ENCODE peak calls at places on chromosomes 11 and 22, in seven cellular contexts. H is A549, C is sigmoid colon, E is right atrium auricular region, M is colonic mucosa, B is body of pancreas, N is suprapubic skin. Y is an unnamed sample.

GRCh38 chr11:109308551-109308950 is 113.4 kb upstream of the C11orf87 start:
- DNase-seq in N (no peak), M (no peak), B (no peak), H (no peak), E (no peak), C (no peak), Y (no peak)

GRCh38 chr11:62241095-62241494 is 944 bp upstream of the SCGB1D2 start:
- DNase-seq in H (no peak), B (no peak), M (no peak), C (no peak), N (no peak), E (no peak), Y (no peak)

GRCh38 chr11:70933986-70934583 is 318.3 kb downstream of the SHANK2 start:
- DNase-seq in E (no peak), H (no peak), C (no peak), N (no peak), B (no peak), M (no peak), Y (no peak)

GRCh38 chr11:59144096-59144495 is 1.4 kb downstream of the FAM111A start:
- DNase-seq in M (no peak), E (no peak), H (no peak), N (no peak), C (no peak), B (no peak), Y (no peak)

GRCh38 chr11:40030867-40031266 is 1428.6 kb downstream of the LRRC4C start:
- DNase-seq in N (no peak), H (no peak), C (no peak), E (no peak), M (no peak), B (no peak), Y (no peak)

GRCh38 chr11:10021563-10021962 is 272.5 kb downstream of the SBF2 start:
- DNase-seq in N (no peak), E (no peak), H (no peak), M (no peak), C (no peak), B (no peak), Y (no peak)

GRCh38 chr11:62875698-62876483 is 4.8 kb upstream of the SLC3A2 start:
- DNase-seq in E (no peak), C (no peak), N (no peak), H (no peak), M (no peak), B (peak; percentile 33), Y (no peak)

GRCh38 chr22:41491379-41492100 is 22.6 kb downstream of the ACO2 start:
- DNase-seq in M (no peak), H (no peak), N (no peak), E (no peak), B (no peak), C (peak; percentile 84), Y (no peak)

GRCh38 chr11:82682003-82682751 is 51.5 kb downstream of the FAM181B start:
- DNase-seq in M (peak; percentile 20), N (no peak), E (no peak), B (peak; percentile 10), C (no peak), H (peak; percentile 76), Y (no peak)

GRCh38 chr11:94702481-94702880 is 65.7 kb upstream of the AMOTL1 start:
- DNase-seq in B (no peak), N (no peak), C (no peak), M (no peak), H (no peak), E (no peak), Y (no peak)

GRCh38 chr11:92346220-92346619 is 121.6 kb downstream of the FAT3 start:
- DNase-seq in M (no peak), N (no peak), H (no peak), C (no peak), B (no peak), E (no peak), Y (no peak)

GRCh38 chr11:73956876-73957653 is 6.2 kb downstream of the DNAJB13 start:
- DNase-seq in N (no peak), M (no peak), B (no peak), E (no peak), C (peak; percentile 50), H (no peak), Y (no peak)

GRCh38 chr11:2202071-2202899 is 30.7 kb upstream of the TH start:
- DNase-seq in B (peak; percentile 79), H (no peak), C (peak; percentile 52), M (peak; percentile 85), N (no peak), E (no peak), Y (no peak)

GRCh38 chr11:134592391-134592990 is 180.4 kb upstream of the B3GAT1 start:
- DNase-seq in B (no peak), N (no peak), C (no peak), E (no peak), M (peak; percentile 54), H (peak; percentile 21), Y (peak; percentile 24)

GRCh38 chr11:10856689-10857603 is 907 bp downstream of the ZBED5 start:
- DNase-seq in B (peak; percentile 50), M (peak; percentile 78), N (peak; percentile 77), H (peak; percentile 39), E (peak; percentile 60), C (peak; percentile 77), Y (no peak)

GRCh38 chr22:30301995-30302809 is 12.9 kb upstream of the CASTOR1 start:
- DNase-seq in E (no peak), N (no peak), M (peak; percentile 74), C (peak; percentile 81), H (no peak), B (peak; percentile 19), Y (no peak)

GRCh38 chr11:88320149-88320559 is 17.4 kb downstream of the CTSC start:
- DNase-seq in C (no peak), M (no peak), B (no peak), H (no peak), E (no peak), N (no peak), Y (no peak)

GRCh38 chr11:36409152-36409713 is 100.8 kb downstream of the TRAF6 start:
- DNase-seq in H (no peak), N (no peak), M (no peak), C (no peak), B (no peak), E (no peak), Y (no peak)

GRCh38 chr11:62555464-62556092 is 9.0 kb upstream of the AHNAK start:
- DNase-seq in E (no peak), C (peak; percentile 76), M (no peak), N (no peak), H (no peak), B (no peak), Y (no peak)

GRCh38 chr11:80595011-80595410 is 1154.2 kb upstream of the TENM4 start:
- DNase-seq in N (no peak), H (no peak), M (no peak), B (no peak), C (no peak), E (no peak), Y (no peak)

GRCh38 chr11:118200497-118200896 is 24.1 kb upstream of the SCN2B start:
- DNase-seq in M (no peak), N (no peak), H (no peak), E (no peak), B (no peak), C (no peak), Y (no peak)

DNA sequence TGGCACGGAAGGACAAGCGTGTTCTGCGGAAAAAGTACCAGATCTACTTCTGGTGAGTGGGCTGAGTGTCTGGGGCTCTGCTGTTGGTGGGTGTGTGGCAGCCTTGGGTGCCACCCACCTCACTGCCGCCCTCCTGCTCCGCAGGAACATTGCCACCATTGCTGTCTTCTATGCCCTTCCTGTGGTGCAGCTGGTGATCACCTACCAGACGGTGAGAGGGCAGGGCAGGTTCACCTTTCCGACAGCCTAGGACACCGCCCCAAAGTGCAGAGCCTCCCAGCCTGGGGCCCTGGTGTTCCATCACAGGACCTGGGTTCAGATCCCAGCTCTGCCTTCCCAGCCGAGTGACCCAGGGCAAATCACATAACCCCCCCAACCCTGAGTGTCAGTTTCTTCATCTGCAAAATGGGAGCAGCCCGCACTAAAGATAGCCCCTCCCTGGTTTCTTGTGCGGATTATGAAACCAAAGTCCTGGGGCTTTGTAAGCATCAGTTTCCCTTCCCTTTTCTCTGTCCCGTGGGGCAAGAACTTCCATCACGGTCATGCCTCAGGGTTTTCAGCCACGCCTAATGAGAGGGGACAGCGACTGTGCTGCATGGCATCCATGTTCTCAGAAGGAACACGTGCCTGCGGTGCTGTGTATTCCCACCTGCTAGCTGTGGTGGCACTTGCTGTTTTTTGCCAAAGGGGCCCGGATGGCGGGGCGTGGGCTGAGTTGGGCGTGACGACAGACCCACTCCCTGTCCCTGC is 9.8 kb upstream of the TAGLN start:
- DNase-seq in H (no peak), B (no peak), C (peak; percentile 76), N (no peak), M (peak; percentile 33), E (no peak), Y (peak; percentile 64)
- H3K27ac ChIP-seq in H (no peak overlapping the region), B (peak overlapping the region; percentile 81), C (peak overlapping the region; percentile 28), N (peak overlapping the region; percentile 16), M (no peak overlapping the region), E (no peak overlapping the region), Y (no peak overlapping the region)

GRCh38 chr11:120068114-120068573 is 69.8 kb downstream of the TRIM29 start:
- DNase-seq in H (no peak), B (peak; percentile 10), M (no peak), N (peak; percentile 62), C (no peak), E (no peak), Y (peak; percentile 57)
- H3K4me3 ChIP-seq in H (no peak overlapping the region), B (no peak overlapping the region), M (no peak overlapping the region), N (no peak overlapping the region), C (no peak overlapping the region), E (no peak overlapping the region), Y (no peak overlapping the region)

DNA sequence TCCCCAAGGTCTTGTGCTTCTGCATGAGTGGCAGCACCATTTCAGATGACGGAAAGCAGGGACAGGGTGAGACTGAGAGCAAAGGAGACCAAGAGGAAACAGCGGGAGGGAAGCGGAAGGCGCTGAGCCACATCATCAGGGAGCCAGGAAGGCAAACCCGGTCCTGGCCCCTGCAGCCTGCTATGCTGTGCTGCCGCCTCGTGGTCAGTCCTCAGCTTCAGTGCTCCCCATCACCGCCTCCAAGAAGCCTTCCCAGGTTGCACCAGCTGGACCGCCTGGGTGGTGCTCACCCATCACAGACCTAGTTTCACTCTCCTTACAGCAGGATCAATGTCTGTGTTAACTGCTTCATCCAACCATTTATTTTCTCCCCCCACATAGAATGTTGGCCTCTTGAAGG is 73.0 kb upstream of the PHF21B start:
- DNase-seq in N (no peak), C (no peak), H (peak; percentile 37), B (no peak), E (no peak), M (no peak), Y (no peak)
- TF ChIP-seq CTCF in N (no peak), C (no peak), H (peak; percentile 49), B (no peak), E (no peak), M (no peak), Y (no peak)

GRCh38 chr11:47139878-47140277 is 36.8 kb downstream of the ARFGAP2 start:
- DNase-seq in M (no peak), B (peak; percentile 29), N (no peak), E (no peak), H (no peak), C (no peak), Y (no peak)

GRCh38 chr11:47148274-47148673 is 28.4 kb downstream of the ARFGAP2 start:
- DNase-seq in E (no peak), N (no peak), M (no peak), C (no peak), B (no peak), H (no peak), Y (no peak)

GRCh38 chr11:47147250-47147649 is 29.4 kb downstream of the ARFGAP2 start:
- DNase-seq in C (no peak), E (no peak), H (no peak), M (no peak), B (no peak), N (no peak), Y (no peak)

GRCh38 chr11:47144541-47144940 is 32.1 kb downstream of the ARFGAP2 start:
- DNase-seq in H (no peak), N (no peak), C (peak; percentile 18), M (no peak), E (no peak), B (no peak), Y (no peak)

GRCh38 chr11:47143322-47143721 is 33.4 kb downstream of the ARFGAP2 start:
- DNase-seq in M (no peak), H (no peak), C (peak; percentile 81), B (peak; percentile 72), N (no peak), E (peak; percentile 67), Y (no peak)
- H3K27ac ChIP-seq in M (no peak overlapping the region), H (no peak overlapping the region), C (peak overlapping the region; percentile 55), B (no peak overlapping the region), N (peak overlapping the region; percentile 59), E (no peak overlapping the region), Y (peak overlapping the region; percentile 42)

Y was measured in coronary artery.